ENCODE peak calls at places on chromosomes 3 and 15, in six cellular contexts. One of them, this sample, is unnamed.

GRCh38 chr15:74235962-74236361 is at the start of gene CCDC33:
- DNase-seq in GM12891: peak; percentile 61
- DNase-seq in H1: no peak
- DNase-seq in HepG2: no peak
- DNase-seq in K562: no peak
- DNase-seq in GM12878: peak; percentile 27
- DNase-seq in this sample: peak; percentile 64

GRCh38 chr3:181210275-181210674 is 220.7 kb upstream of the DNAJC19 start:
- DNase-seq in GM12891: no peak
- DNase-seq in HepG2: peak; percentile 4
- DNase-seq in K562: no peak
- DNase-seq in GM12878: no peak
- DNase-seq in H1: no peak
- DNase-seq in this sample: no peak

GRCh38 chr3:108509263-108509662 is 1.1 kb downstream of the MYH15 start:
- DNase-seq in HepG2: no peak
- DNase-seq in GM12878: no peak
- DNase-seq in GM12891: no peak
- DNase-seq in K562: no peak
- DNase-seq in H1: no peak
- DNase-seq in this sample: no peak

GRCh38 chr15:69127226-69127625 is 33.2 kb upstream of the GLCE start:
- DNase-seq in GM12891: no peak
- DNase-seq in H1: no peak
- DNase-seq in K562: no peak
- DNase-seq in HepG2: no peak
- DNase-seq in GM12878: no peak
- DNase-seq in this sample: no peak

GRCh38 chr3:171192176-171192854 is 165.8 kb upstream of the SLC2A2 start:
- DNase-seq in HepG2: no peak
- DNase-seq in GM12878: no peak
- DNase-seq in H1: no peak
- DNase-seq in GM12891: no peak
- DNase-seq in K562: peak; percentile 81
- DNase-seq in this sample: no peak

GRCh38 chr3:17678116-17678741 is 64.2 kb downstream of the TBC1D5 start:
- DNase-seq in K562: no peak
- DNase-seq in HepG2: no peak
- DNase-seq in GM12891: no peak
- DNase-seq in H1: no peak
- DNase-seq in GM12878: no peak
- DNase-seq in this sample: no peak

GRCh38 chr15:63908986-63909385 is 75.2 kb upstream of the HERC1 start:
- DNase-seq in K562: no peak
- DNase-seq in GM12878: no peak
- DNase-seq in GM12891: no peak
- DNase-seq in H1: no peak
- DNase-seq in HepG2: no peak
- DNase-seq in this sample: no peak

GRCh38 chr3:136277115-136277514 is 27.0 kb downstream of the PCCB start:
- DNase-seq in H1: no peak
- DNase-seq in K562: no peak
- DNase-seq in GM12878: no peak
- DNase-seq in GM12891: no peak
- DNase-seq in HepG2: no peak
- DNase-seq in this sample: no peak

GRCh38 chr3:108342829-108343478 is 46.6 kb downstream of the HHLA2 start:
- DNase-seq in K562: peak; percentile 3
- DNase-seq in GM12878: peak; percentile 36
- DNase-seq in HepG2: no peak
- DNase-seq in GM12891: no peak
- DNase-seq in H1: no peak
- DNase-seq in this sample: peak; percentile 1

GRCh38 chr3:49924683-49925082 is 4.9 kb downstream of the MON1A start:
- DNase-seq in K562: peak; percentile 38
- DNase-seq in GM12878: no peak
- DNase-seq in H1: no peak
- DNase-seq in HepG2: no peak
- DNase-seq in GM12891: no peak
- DNase-seq in this sample: no peak

GRCh38 chr15:69393831-69394491 is 20.2 kb upstream of the KIF23 start:
- DNase-seq in K562: no peak
- DNase-seq in GM12878: no peak
- DNase-seq in GM12891: no peak
- DNase-seq in H1: no peak
- DNase-seq in HepG2: no peak
- DNase-seq in this sample: no peak

GRCh38 chr15:29676961-29677402 is 145.3 kb downstream of the TJP1 start:
- DNase-seq in GM12891: no peak
- DNase-seq in K562: no peak
- DNase-seq in GM12878: no peak
- DNase-seq in H1: no peak
- DNase-seq in HepG2: no peak
- DNase-seq in this sample: no peak

GRCh38 chr3:186251948-186252619 is 110.0 kb downstream of the DGKG start:
- DNase-seq in HepG2: no peak
- DNase-seq in K562: no peak
- DNase-seq in GM12878: no peak
- DNase-seq in H1: no peak
- DNase-seq in GM12891: no peak
- DNase-seq in this sample: no peak

GRCh38 chr15:49036650-49037545 is 9.3 kb downstream of the SECISBP2L start:
- DNase-seq in H1: no peak
- DNase-seq in GM12891: no peak
- DNase-seq in HepG2: no peak
- DNase-seq in K562: peak; percentile 17
- DNase-seq in GM12878: no peak
- DNase-seq in this sample: no peak

GRCh38 chr3:127730666-127731294 is 58.0 kb downstream of the ABTB1 start:
- DNase-seq in K562: no peak
- DNase-seq in HepG2: no peak
- DNase-seq in H1: no peak
- DNase-seq in GM12891: no peak
- DNase-seq in GM12878: no peak
- DNase-seq in this sample: no peak
- TF ChIP-seq TAF1 in K562: no peak
- TF ChIP-seq TAF1 in HepG2: no peak
- TF ChIP-seq TAF1 in H1: no peak
- TF ChIP-seq TAF1 in GM12891: no peak
- TF ChIP-seq TAF1 in GM12878: no peak
- TF ChIP-seq TAF1 in this sample: no peak

DNA sequence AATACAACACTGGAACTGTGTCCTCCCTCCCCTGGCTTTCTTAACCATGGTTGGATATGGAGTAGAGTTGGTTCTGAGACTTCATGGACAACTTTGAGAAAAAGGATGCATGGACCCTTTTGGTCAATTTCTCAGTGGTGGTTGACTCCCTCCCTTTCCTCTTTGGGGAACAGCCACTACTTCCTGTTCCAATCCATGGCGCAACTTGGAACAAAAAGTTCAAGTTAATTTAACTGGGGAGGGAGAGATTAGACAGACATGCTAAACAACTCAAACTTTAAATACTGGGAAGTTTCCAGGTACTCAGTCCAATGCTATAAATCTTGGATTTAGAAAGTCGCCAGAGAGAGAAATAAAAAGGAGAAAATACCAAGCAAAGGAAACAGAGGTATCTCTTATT is 202.2 kb downstream of the PDZRN3 start:
- DNase-seq in H1: no peak
- DNase-seq in GM12878: no peak
- DNase-seq in K562: no peak
- DNase-seq in HepG2: no peak
- DNase-seq in GM12891: no peak
- DNase-seq in this sample: no peak
- TF ChIP-seq POLR2AphosphoS5 in H1: no peak
- TF ChIP-seq POLR2AphosphoS5 in GM12878: no peak
- TF ChIP-seq POLR2AphosphoS5 in K562: no peak
- TF ChIP-seq POLR2AphosphoS5 in HepG2: no peak
- TF ChIP-seq POLR2AphosphoS5 in GM12891: no peak
- TF ChIP-seq POLR2AphosphoS5 in this sample: no peak

GRCh38 chr3:60243456-60243855 is 1007.8 kb downstream of the FHIT start:
- DNase-seq in K562: no peak
- DNase-seq in H1: no peak
- DNase-seq in GM12891: no peak
- DNase-seq in GM12878: no peak
- DNase-seq in HepG2: no peak
- DNase-seq in this sample: no peak

GRCh38 chr3:60240558-60240957 is 1010.7 kb downstream of the FHIT start:
- DNase-seq in GM12878: no peak
- DNase-seq in H1: no peak
- DNase-seq in GM12891: no peak
- DNase-seq in HepG2: no peak
- DNase-seq in K562: no peak
- DNase-seq in this sample: no peak

GRCh38 chr3:60250810-60251209 is 1000.4 kb downstream of the FHIT start:
- DNase-seq in GM12891: no peak
- DNase-seq in HepG2: no peak
- DNase-seq in K562: no peak
- DNase-seq in H1: no peak
- DNase-seq in GM12878: no peak
- DNase-seq in this sample: no peak

GRCh38 chr3:60250210-60250609 is 1001.0 kb downstream of the FHIT start:
- DNase-seq in HepG2: no peak
- DNase-seq in H1: no peak
- DNase-seq in K562: no peak
- DNase-seq in GM12891: no peak
- DNase-seq in GM12878: no peak
- DNase-seq in this sample: no peak

GRCh38 chr3:60246361-60246760 is 1004.9 kb downstream of the FHIT start:
- DNase-seq in K562: no peak
- DNase-seq in H1: no peak
- DNase-seq in HepG2: no peak
- DNase-seq in GM12891: no peak
- DNase-seq in GM12878: no peak
- DNase-seq in this sample: no peak
- TF ChIP-seq POLR2A in K562: no peak
- TF ChIP-seq POLR2A in H1: no peak
- TF ChIP-seq POLR2A in HepG2: no peak
- TF ChIP-seq POLR2A in GM12891: no peak
- TF ChIP-seq POLR2A in GM12878: no peak
- TF ChIP-seq POLR2A in this sample: no peak

DNA sequence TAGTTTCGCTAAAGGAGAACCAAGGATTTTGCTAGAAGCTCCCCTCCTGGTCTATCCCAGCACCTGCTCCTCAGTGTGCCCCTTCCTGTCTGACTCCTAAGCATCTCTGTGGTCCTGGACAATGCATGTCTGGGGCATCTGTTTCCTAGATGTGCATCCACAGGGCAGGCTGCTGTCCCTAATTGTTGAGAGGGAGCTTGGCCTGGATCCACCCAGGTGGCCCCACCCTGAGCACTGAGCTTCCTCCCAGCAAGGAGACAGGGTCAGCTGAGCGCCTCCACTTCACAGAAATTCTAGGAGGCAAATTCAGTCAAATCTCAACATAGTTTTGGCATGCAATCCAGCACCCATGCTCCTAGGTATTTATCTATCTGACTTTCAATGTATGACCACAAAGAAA is 102.4 kb upstream of the GOLGA6L6 start:
- DNase-seq in H1: no peak
- DNase-seq in K562: no peak
- DNase-seq in GM12891: no peak
- DNase-seq in GM12878: no peak
- DNase-seq in HepG2: no peak
- DNase-seq in this sample: no peak
- TF ChIP-seq TAF1 in H1: no peak
- TF ChIP-seq TAF1 in K562: no peak
- TF ChIP-seq TAF1 in GM12891: no peak
- TF ChIP-seq TAF1 in GM12878: no peak
- TF ChIP-seq TAF1 in HepG2: no peak
- TF ChIP-seq TAF1 in this sample: no peak

GRCh38 chr15:94205366-94205765 is 26.0 kb upstream of the MCTP2 start:
- DNase-seq in HepG2: no peak
- DNase-seq in K562: no peak
- DNase-seq in GM12878: no peak
- DNase-seq in H1: no peak
- DNase-seq in GM12891: no peak
- DNase-seq in this sample: no peak
- TF ChIP-seq POLR2AphosphoS5 in HepG2: no peak
- TF ChIP-seq POLR2AphosphoS5 in K562: no peak
- TF ChIP-seq POLR2AphosphoS5 in GM12878: no peak
- TF ChIP-seq POLR2AphosphoS5 in H1: no peak
- TF ChIP-seq POLR2AphosphoS5 in GM12891: no peak
- TF ChIP-seq POLR2AphosphoS5 in this sample: no peak